ENCODE peak calls at places on chromosome 18, in ten cellular contexts. L, P, G, R, Q, F, C, T, V and E are unnamed samples.
A peak's percentile ranks its signal among the peaks of the same experiment; 100 is the strongest.

GRCh38 chr18:54269924-54270844 is 867 bp downstream of the POLI start:
- DNase-seq in L (peak; percentile 65), P (no peak), G (no peak), R (peak; percentile 34), Q (no peak), F (peak; percentile 68), C (peak; percentile 57), T (peak; percentile 66), V (peak; percentile 41), E (peak; percentile 30)

GRCh38 chr18:50724631-50725235 is 95.1 kb downstream of the MRO start:
- DNase-seq in L (no peak), P (no peak), G (no peak), R (no peak), Q (no peak), F (no peak), C (no peak), T (no peak), V (no peak), E (no peak)

GRCh38 chr18:68489018-68489792 is 225.7 kb downstream of the TMX3 start:
- DNase-seq in L (no peak), P (no peak), G (no peak), R (no peak), Q (no peak), F (no peak), C (no peak), T (no peak), V (no peak), E (no peak)

GRCh38 chr18:73577365-73577764 is 570.3 kb downstream of the FBXO15 start:
- DNase-seq in L (no peak), P (no peak), G (no peak), R (no peak), Q (no peak), F (peak; percentile 65), C (no peak), T (no peak), V (no peak), E (no peak)

GRCh38 chr18:6521804-6522418 is 107.2 kb upstream of the L3MBTL4 start:
- DNase-seq in L (no peak), P (no peak), G (no peak), R (peak; percentile 63), Q (peak; percentile 28), F (peak; percentile 80), C (peak; percentile 69), T (peak; percentile 50), V (peak; percentile 48), E (peak; percentile 56)

GRCh38 chr18:61528961-61529360 is 195.7 kb downstream of the CDH20 start:
- DNase-seq in L (no peak), P (no peak), G (no peak), R (no peak), Q (no peak), F (no peak), C (no peak), T (no peak), V (no peak), E (no peak)

GRCh38 chr18:12155996-12156395 is 62.4 kb downstream of the ANKRD62 start:
- DNase-seq in L (no peak), P (no peak), G (no peak), R (no peak), Q (no peak), F (no peak), C (no peak), T (no peak), V (no peak), E (no peak)

GRCh38 chr18:400466-400865 is 100.0 kb downstream of the COLEC12 start:
- DNase-seq in L (no peak), P (no peak), G (no peak), R (no peak), Q (no peak), F (peak; percentile 95), C (no peak), T (peak; percentile 22), V (no peak), E (no peak)

GRCh38 chr18:58862851-58863538 is 1.7 kb upstream of the ZNF532 start:
- DNase-seq in L (peak; percentile 80), P (no peak), G (no peak), R (no peak), Q (peak; percentile 17), F (peak; percentile 66), C (peak; percentile 45), T (peak; percentile 28), V (peak; percentile 55), E (peak; percentile 72)

GRCh38 chr18:66867653-66868052 is 263.8 kb upstream of the CDH19 start:
- DNase-seq in L (no peak), P (no peak), G (no peak), R (no peak), Q (no peak), F (peak; percentile 5), C (no peak), T (no peak), V (no peak), E (no peak)

GRCh38 chr18:58396144-58396543 is 232.7 kb downstream of the ALPK2 start:
- DNase-seq in L (no peak), P (no peak), G (no peak), R (no peak), Q (no peak), F (no peak), C (no peak), T (no peak), V (no peak), E (no peak)

GRCh38 chr18:66722671-66723070 is 118.8 kb upstream of the CDH19 start:
- DNase-seq in L (no peak), P (no peak), G (no peak), R (no peak), Q (no peak), F (no peak), C (no peak), T (no peak), V (no peak), E (no peak)

GRCh38 chr18:48763714-48764100 is 187.1 kb downstream of the SMAD7 start:
- DNase-seq in L (no peak), P (no peak), G (no peak), R (no peak), Q (no peak), F (no peak), C (no peak), T (no peak), V (no peak), E (no peak)

GRCh38 chr18:3460823-3461398 is 10.9 kb downstream of the TGIF1 start:
- DNase-seq in L (no peak), P (no peak), G (no peak), R (no peak), Q (no peak), F (no peak), C (no peak), T (no peak), V (no peak), E (no peak)

GRCh38 chr18:46291149-46291548 is 187.0 kb downstream of the HAUS1 start:
- DNase-seq in L (no peak), P (no peak), G (no peak), R (no peak), Q (no peak), F (no peak), C (no peak), T (no peak), V (no peak), E (no peak)
- TF ChIP-seq CTCF in L (no peak), P (no peak), G (no peak), R (no peak), Q (no peak), F (no peak), C (no peak), T (no peak), V (no peak), E (no peak)

DNA sequence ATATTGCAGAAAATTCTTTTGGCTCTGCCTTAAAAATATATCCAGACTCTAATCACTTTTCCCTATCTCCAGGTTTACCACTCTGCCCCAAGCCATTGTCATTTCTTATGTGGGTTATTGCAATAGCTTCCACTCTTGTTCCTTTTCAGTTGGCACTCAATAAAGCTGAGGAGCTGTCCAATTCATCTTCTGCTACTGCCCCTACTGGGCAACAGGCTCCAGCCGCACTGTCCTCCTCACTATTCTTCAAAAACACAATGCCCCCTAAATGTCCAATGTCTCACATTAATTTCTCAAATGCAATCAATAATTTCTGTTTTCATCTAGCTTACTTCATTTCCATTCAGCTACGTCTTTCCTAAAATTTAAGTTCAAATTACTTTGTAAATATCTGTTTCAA is 1262.5 kb upstream of the CDH2 start:
- DNase-seq in L (no peak), P (no peak), G (no peak), R (no peak), Q (no peak), F (no peak), C (no peak), T (no peak), V (no peak), E (no peak)
- TF ChIP-seq CTCF in L (peak; percentile 33), P (peak; percentile 38), G (no peak), R (peak; percentile 58), Q (peak; percentile 25), F (peak; percentile 50), C (peak; percentile 18), T (no peak), V (no peak), E (no peak)

GRCh38 chr18:22933206-22933957 is at the start of gene RBBP8:
- DNase-seq in L (peak; percentile 93), P (peak; percentile 95), G (peak; percentile 61), R (peak; percentile 57), Q (peak; percentile 86), F (peak; percentile 76), C (peak; percentile 93), T (peak; percentile 88), V (peak; percentile 86), E (peak; percentile 84)
- TF ChIP-seq CTCF in L (no peak), P (peak; percentile 11), G (no peak), R (no peak), Q (no peak), F (no peak), C (no peak), T (no peak), V (no peak), E (no peak)

DNA sequence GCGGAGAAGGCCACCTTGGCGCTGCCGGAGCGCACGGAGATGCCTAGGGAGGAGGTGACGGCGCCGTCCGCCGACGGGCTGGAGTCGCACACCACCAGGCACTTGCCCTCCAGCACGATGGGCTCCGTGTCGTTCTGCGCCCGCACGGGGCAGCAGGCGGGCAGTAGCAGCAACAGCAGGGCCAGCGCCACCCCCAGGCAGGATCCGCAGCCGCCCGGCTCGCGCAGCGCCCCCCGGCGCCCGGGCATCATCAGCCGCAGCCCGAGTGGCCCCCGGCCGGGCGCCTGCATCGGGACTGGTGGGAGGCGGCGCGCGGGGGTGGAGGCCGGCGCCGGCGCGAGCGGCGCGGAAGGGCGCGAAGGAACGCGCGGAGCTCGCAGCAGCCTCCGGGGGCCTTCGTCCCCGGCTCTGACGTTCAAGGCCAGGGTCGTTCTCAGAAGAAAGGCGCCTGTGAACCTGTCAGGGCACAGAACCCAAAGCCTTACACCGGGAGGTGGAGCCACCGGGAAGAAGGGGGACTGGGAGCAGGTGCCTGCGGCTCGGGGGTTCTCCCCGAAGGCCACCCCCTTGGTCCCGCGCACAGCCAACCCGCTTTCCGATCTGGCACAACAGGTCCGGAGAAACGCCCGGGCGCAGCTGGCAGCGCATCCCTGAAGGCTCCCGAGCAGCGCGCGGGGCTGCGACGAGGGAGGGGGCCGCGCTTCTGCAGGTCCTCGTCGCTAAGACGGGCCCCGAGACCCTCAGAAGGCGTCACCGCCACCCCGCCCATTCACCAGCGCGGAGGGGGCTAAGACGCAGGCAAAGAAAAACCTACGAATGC is 2.1 kb downstream of the CBLN2 start:
- DNase-seq in L (peak; percentile 79), P (no peak), G (no peak), R (no peak), Q (peak; percentile 29), F (no peak), C (peak; percentile 18), T (no peak), V (no peak), E (peak; percentile 14)
- TF ChIP-seq CTCF in L (no peak), P (no peak), G (no peak), R (no peak), Q (no peak), F (no peak), C (no peak), T (no peak), V (peak; percentile 16), E (peak; percentile 19)